ENCODE peak calls at places on chromosomes 5 and 9, in seven cellular contexts. T is tibial nerve; F is CD4-positive, alpha-beta memory T cell; K is colonic mucosa; H is HAP-1; D is neuronal stem cell; N is left ventricle myocardium inferior. W is an unnamed sample.

GRCh38 chr9:35033101-35033500 is 39.3 kb downstream of the VCP start:
- DNase-seq in T (no peak), F (no peak), K (no peak), H (no peak), D (no peak), N (no peak), W (no peak)

GRCh38 chr9:87751423-87751822 is 25.5 kb downstream of the CTSL start:
- DNase-seq in T (no peak), F (no peak), K (no peak), H (no peak), D (no peak), N (no peak), W (no peak)

GRCh38 chr5:25427233-25427632 is 782.5 kb upstream of the CDH10 start:
- DNase-seq in T (no peak), F (no peak), K (no peak), H (no peak), D (no peak), N (no peak), W (no peak)

GRCh38 chr5:129767927-129768380 is 20.1 kb downstream of the MINAR2 start:
- DNase-seq in T (peak; percentile 33), F (peak; percentile 57), K (peak; percentile 83), H (peak; percentile 88), D (peak; percentile 87), N (peak; percentile 15), W (peak; percentile 32)

GRCh38 chr5:125696762-125697161 is 726.4 kb upstream of the GRAMD2B start:
- DNase-seq in T (peak; percentile 13), F (no peak), K (no peak), H (no peak), D (no peak), N (no peak), W (no peak)

GRCh38 chr9:93900436-93900819 is 54.7 kb downstream of the BARX1 start:
- DNase-seq in T (no peak), F (no peak), K (no peak), H (no peak), D (no peak), N (no peak), W (no peak)

GRCh38 chr5:14492341-14492964 is 89.1 kb upstream of the OTULINL start:
- DNase-seq in T (no peak), F (no peak), K (no peak), H (no peak), D (no peak), N (no peak), W (no peak)

GRCh38 chr9:35798658-35799366 is 7.4 kb downstream of the NPR2 start:
- DNase-seq in T (no peak), F (no peak), K (no peak), H (no peak), D (no peak), N (no peak), W (no peak)

GRCh38 chr9:110655723-110656641 is 12.6 kb upstream of the MUSK start:
- DNase-seq in T (peak; percentile 28), F (no peak), K (no peak), H (no peak), D (no peak), N (peak; percentile 24), W (no peak)

GRCh38 chr9:115006660-115007059 is 76.3 kb upstream of the TNFSF8 start:
- DNase-seq in T (no peak), F (no peak), K (no peak), H (no peak), D (no peak), N (no peak), W (no peak)

DNA sequence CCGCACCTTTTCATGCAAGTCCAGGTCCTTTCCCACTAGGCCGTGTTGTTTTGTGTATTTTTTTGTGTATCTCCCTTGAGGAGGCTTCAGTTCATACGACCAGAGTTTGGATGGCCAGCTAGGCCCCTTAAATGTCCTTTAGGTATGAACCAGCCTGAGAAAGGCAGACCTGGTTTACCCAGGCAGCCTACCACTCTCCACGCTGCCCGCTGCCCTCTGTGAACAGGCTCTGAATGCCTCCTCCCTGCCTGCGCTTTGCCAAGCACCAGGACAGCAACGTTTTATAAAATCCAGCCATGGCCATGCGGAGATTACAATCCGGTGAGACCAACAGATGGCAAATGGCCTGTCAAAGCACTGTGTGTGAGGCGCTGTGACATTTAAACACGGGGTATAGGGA is 626 bp upstream of the CLTB start:
- DNase-seq in T (no peak), F (no peak), K (no peak), H (no peak), D (no peak), N (no peak), W (no peak)
- H3K4me3 ChIP-seq in T (peak overlapping the region; percentile 80), F (no peak overlapping the region), K (peak overlapping the region; percentile 6), H (peak overlapping the region; percentile 5), D (peak overlapping the region; percentile 75), N (peak overlapping the region; percentile 97), W (peak overlapping the region; percentile 48)

GRCh38 chr5:173855162-173855994 is 32.8 kb upstream of the CPEB4 start:
- DNase-seq in T (no peak), F (no peak), K (no peak), H (no peak), D (no peak), N (peak; percentile 27), W (no peak)
- H3K4me1 ChIP-seq in T (no peaks in the 10 kb centered on the region), F (no peaks in the 10 kb centered on the region), K (peaks cover 3% of the 10 kb centered on the region), H (no peaks in the 10 kb centered on the region), D (no peaks in the 10 kb centered on the region), N (peaks cover 36% of the 10 kb centered on the region), W (no peaks in the 10 kb centered on the region)

DNA sequence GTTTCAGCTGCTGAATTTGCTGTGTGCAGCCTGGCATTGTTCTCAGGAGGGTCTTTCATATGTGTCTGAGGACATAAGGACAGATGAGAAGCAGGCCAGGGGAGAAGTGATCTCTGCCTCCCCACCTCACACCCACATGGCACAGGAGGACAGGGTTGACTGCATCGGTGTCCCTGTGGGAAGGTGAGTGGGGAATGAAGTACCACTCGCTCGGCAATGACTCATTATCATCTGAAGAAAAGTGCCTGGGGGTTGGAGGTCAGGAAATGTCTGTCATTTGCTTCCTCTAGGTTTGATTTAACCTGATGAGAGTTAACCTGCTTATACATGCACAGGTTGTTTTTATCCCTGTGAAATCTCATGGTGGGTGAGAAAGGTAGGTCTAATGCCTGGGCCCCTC is 195.0 kb downstream of the GADD45G start:
- DNase-seq in T (no peak), F (no peak), K (no peak), H (no peak), D (no peak), N (no peak), W (no peak)
- H3K4me3 ChIP-seq in T (no peak overlapping the region), F (no peak overlapping the region), K (no peak overlapping the region), H (no peak overlapping the region), D (no peak overlapping the region), N (no peak overlapping the region), W (no peak overlapping the region)

GRCh38 chr5:124461857-124462423 is 284.5 kb downstream of the ZNF608 start:
- DNase-seq in T (no peak), F (no peak), K (no peak), H (peak; percentile 19), D (peak; percentile 62), N (no peak), W (no peak)

GRCh38 chr5:124457901-124458300 is 288.5 kb downstream of the ZNF608 start:
- DNase-seq in T (no peak), F (no peak), K (no peak), H (no peak), D (no peak), N (no peak), W (no peak)

GRCh38 chr5:124461110-124461509 is 285.3 kb downstream of the ZNF608 start:
- DNase-seq in T (no peak), F (no peak), K (no peak), H (no peak), D (no peak), N (no peak), W (no peak)

GRCh38 chr5:124460666-124461065 is 285.8 kb downstream of the ZNF608 start:
- DNase-seq in T (no peak), F (no peak), K (no peak), H (no peak), D (no peak), N (no peak), W (no peak)

GRCh38 chr5:124460000-124460399 is 286.4 kb downstream of the ZNF608 start:
- DNase-seq in T (no peak), F (no peak), K (no peak), H (no peak), D (no peak), N (no peak), W (no peak)
- H3K4me1 ChIP-seq in T (no peaks in the 10 kb centered on the region), F (no peaks in the 10 kb centered on the region), K (no peaks in the 10 kb centered on the region), H (peaks cover 4% of the 10 kb centered on the region), D (peaks cover 16% of the 10 kb centered on the region), N (peaks cover 19% of the 10 kb centered on the region), W (no peaks in the 10 kb centered on the region)

GRCh38 chr9:124260769-124261603 is 3.2 kb downstream of the NEK6 start:
- DNase-seq in T (no peak), F (no peak), K (peak; percentile 70), H (no peak), D (no peak), N (no peak), W (no peak)
- H3K4me3 ChIP-seq in T (peak overlapping the region; percentile 73), F (no peak overlapping the region), K (no peak overlapping the region), H (no peak overlapping the region), D (no peak overlapping the region), N (peak overlapping the region; percentile 84), W (no peak overlapping the region)

DNA sequence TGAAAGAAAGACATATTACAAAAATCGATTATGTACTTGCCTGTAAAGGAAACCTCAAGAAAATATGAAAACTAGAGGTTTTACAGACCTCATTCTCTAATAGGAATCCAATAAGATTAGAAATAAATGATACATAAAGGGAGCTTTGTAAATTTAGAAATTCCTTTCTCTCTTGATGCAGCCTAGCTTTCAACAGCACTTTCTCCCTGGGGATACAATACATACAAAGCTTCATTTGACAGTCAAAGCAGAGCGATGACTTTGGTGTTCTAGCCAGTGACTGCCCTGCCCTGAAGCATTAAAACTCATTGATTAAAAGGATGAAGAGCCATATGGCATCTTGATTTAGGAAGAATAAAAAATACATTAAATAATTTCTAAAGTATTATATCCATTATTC is 46.2 kb upstream of the GLIS3 start:
- DNase-seq in T (no peak), F (no peak), K (no peak), H (peak; percentile 17), D (no peak), N (no peak), W (no peak)
- H3K4me1 ChIP-seq in T (no peaks in the 10 kb centered on the region), F (peaks cover 7% of the 10 kb centered on the region), K (no peaks in the 10 kb centered on the region), H (no peaks in the 10 kb centered on the region), D (peaks cover 2% of the 10 kb centered on the region), N (no peaks in the 10 kb centered on the region), W (no peaks in the 10 kb centered on the region)

GRCh38 chr5:37198842-37199241 is 50.3 kb downstream of the CPLANE1 start:
- DNase-seq in T (no peak), F (no peak), K (no peak), H (no peak), D (no peak), N (no peak), W (no peak)

GRCh38 chr5:37198066-37198465 is 51.1 kb downstream of the CPLANE1 start:
- DNase-seq in T (no peak), F (no peak), K (no peak), H (no peak), D (no peak), N (no peak), W (no peak)

DNA sequence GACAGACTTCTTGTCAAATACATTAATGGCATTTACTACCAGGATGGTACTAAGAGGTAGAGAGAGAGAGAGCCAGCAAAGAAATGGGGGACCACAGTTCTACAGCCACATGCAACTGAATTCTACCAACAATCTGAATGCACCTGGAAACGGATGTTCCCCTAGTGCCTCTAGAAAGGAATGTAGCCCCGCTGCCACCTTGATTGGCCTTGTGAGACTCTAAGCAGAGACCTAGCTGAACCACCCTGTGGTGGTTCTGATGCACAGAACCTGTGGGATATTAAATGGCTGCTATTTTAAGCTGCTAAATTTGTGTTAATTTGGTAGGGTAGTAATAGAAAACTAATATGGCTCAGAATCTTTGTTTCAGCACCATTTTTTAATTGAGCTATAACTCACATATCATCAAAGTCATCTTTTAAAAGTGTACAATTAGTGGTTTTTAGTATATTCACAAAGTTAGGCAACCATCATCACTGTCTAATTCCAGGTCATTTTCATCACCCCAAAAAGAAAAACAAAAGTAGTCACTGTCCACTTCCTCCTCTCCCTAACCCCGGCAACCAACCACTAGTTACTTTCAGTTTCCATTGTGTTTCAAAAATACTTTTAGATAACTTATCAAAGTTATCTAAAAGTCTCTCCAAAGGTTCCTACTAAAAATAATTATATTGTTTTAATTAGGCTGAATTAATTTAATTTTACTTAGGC is 51.7 kb downstream of the CPLANE1 start:
- DNase-seq in T (no peak), F (peak; percentile 28), K (no peak), H (no peak), D (no peak), N (no peak), W (peak; percentile 16)
- H3K4me3 ChIP-seq in T (no peak overlapping the region), F (peak overlapping the region; percentile 81), K (no peak overlapping the region), H (no peak overlapping the region), D (no peak overlapping the region), N (peak overlapping the region; percentile 28), W (peak overlapping the region; percentile 38)

W was measured in CD8-positive, alpha-beta memory T cell.